ENCODE peak calls at places on chromosomes 16 and 17, in ten cellular contexts. O is effector CD4-positive, alpha-beta T cell; K is vagina; J is effector memory CD4-positive, alpha-beta T cell; Q is ovary; F is fibroblast of lung; G is activated CD4-positive, alpha-beta T cell treated with anti-CD3 and anti-CD28 coated beads for 24 hours; D is stimulated activated CD4-positive, alpha-beta T cell treated with anti-CD3 and anti-CD28 coated beads, TNF-alpha, amount 100 ng/mL, for 48 hours; M is heart right ventricle; A is T-helper 9 cell. R is an unnamed sample.

GRCh38 chr17:6257339-6257738 is 177.6 kb downstream of the AIPL1 start:
- DNase-seq in O (no peak), K (no peak), J (no peak), Q (no peak), F (peak; percentile 81), G (no peak), D (no peak), M (no peak), A (no peak), R (no peak)

GRCh38 chr16:2468725-2469398 is 2.2 kb upstream of the NTN3 start:
- DNase-seq in O (no peak), K (no peak), J (no peak), Q (peak; percentile 35), F (no peak), G (no peak), D (no peak), M (no peak), A (no peak), R (no peak)

GRCh38 chr17:806346-807145 is 24.4 kb downstream of the MRM3 start:
- DNase-seq in O (no peak), K (no peak), J (no peak), Q (no peak), F (no peak), G (no peak), D (no peak), M (no peak), A (no peak), R (no peak)

GRCh38 chr16:86974120-86974519 is 343.1 kb downstream of the C16orf95 start:
- DNase-seq in O (no peak), K (no peak), J (no peak), Q (no peak), F (no peak), G (no peak), D (no peak), M (no peak), A (no peak), R (no peak)

GRCh38 chr17:76546556-76547182 is 6.8 kb downstream of the PRCD start:
- DNase-seq in O (no peak), K (no peak), J (no peak), Q (peak; percentile 55), F (peak; percentile 96), G (no peak), D (no peak), M (no peak), A (no peak), R (no peak)

GRCh38 chr17:13888043-13888442 is 181.3 kb upstream of the COX10 start:
- DNase-seq in O (no peak), K (no peak), J (no peak), Q (no peak), F (peak; percentile 39), G (no peak), D (no peak), M (peak; percentile 24), A (no peak), R (no peak)

GRCh38 chr17:61405686-61406542 is 6.3 kb downstream of the TBX2 start:
- DNase-seq in O (no peak), K (no peak), J (no peak), Q (peak; percentile 32), F (no peak), G (no peak), D (no peak), M (no peak), A (no peak), R (no peak)

GRCh38 chr17:1413281-1413791 is 13.3 kb upstream of the YWHAE start:
- DNase-seq in O (no peak), K (no peak), J (no peak), Q (no peak), F (peak; percentile 85), G (no peak), D (no peak), M (peak; percentile 85), A (no peak), R (no peak)

GRCh38 chr16:55754056-55754455 is 78.8 kb downstream of the CES1 start:
- DNase-seq in O (no peak), K (no peak), J (no peak), Q (no peak), F (no peak), G (no peak), D (no peak), M (no peak), A (no peak), R (no peak)

GRCh38 chr16:87207509-87207908 is 109.7 kb downstream of the C16orf95 start:
- DNase-seq in O (no peak), K (no peak), J (no peak), Q (no peak), F (peak; percentile 89), G (no peak), D (no peak), M (no peak), A (no peak), R (no peak)

GRCh38 chr17:74527081-74527480 is 4.2 kb downstream of the CD300LB start:
- DNase-seq in O (no peak), K (no peak), J (no peak), Q (no peak), F (no peak), G (no peak), D (no peak), M (no peak), A (no peak), R (no peak)

GRCh38 chr17:62673614-62674362 is 46.3 kb downstream of the MRC2 start:
- DNase-seq in O (no peak), K (no peak), J (no peak), Q (no peak), F (no peak), G (no peak), D (no peak), M (no peak), A (no peak), R (no peak)

GRCh38 chr17:80738020-80738380 is 193.4 kb downstream of the RPTOR start:
- DNase-seq in O (no peak), K (no peak), J (no peak), Q (no peak), F (no peak), G (no peak), D (no peak), M (no peak), A (no peak), R (no peak)

GRCh38 chr17:63827801-63828221 is 348 bp upstream of the FTSJ3 start:
- DNase-seq in O (no peak), K (no peak), J (no peak), Q (no peak), F (no peak), G (no peak), D (no peak), M (no peak), A (no peak), R (no peak)

GRCh38 chr16:1786242-1787055 is 3.7 kb downstream of the NUBP2 start:
- DNase-seq in O (no peak), K (no peak), J (no peak), Q (peak; percentile 40), F (no peak), G (no peak), D (no peak), M (no peak), A (no peak), R (no peak)

GRCh38 chr16:73232555-73233422 is 184.9 kb upstream of the ZFHX3 start:
- DNase-seq in O (no peak), K (no peak), J (no peak), Q (peak; percentile 73), F (peak; percentile 97), G (no peak), D (no peak), M (peak; percentile 41), A (no peak), R (no peak)

GRCh38 chr16:13936596-13937081 is 16.7 kb downstream of the ERCC4 start:
- DNase-seq in O (no peak), K (no peak), J (no peak), Q (no peak), F (peak; percentile 56), G (no peak), D (no peak), M (no peak), A (no peak), R (no peak)

GRCh38 chr16:85202631-85203461 is 90.6 kb upstream of the CIBAR2 start:
- DNase-seq in O (no peak), K (no peak), J (no peak), Q (peak; percentile 96), F (peak; percentile 94), G (no peak), D (no peak), M (peak; percentile 85), A (no peak), R (no peak)

GRCh38 chr16:71351558-71351901 is 7.0 kb upstream of the CALB2 start:
- DNase-seq in O (no peak), K (no peak), J (no peak), Q (no peak), F (no peak), G (no peak), D (no peak), M (no peak), A (no peak), R (no peak)

GRCh38 chr17:82665226-82665625 is 17.0 kb upstream of the WDR45B start:
- DNase-seq in O (no peak), K (no peak), J (no peak), Q (peak; percentile 19), F (no peak), G (no peak), D (no peak), M (no peak), A (no peak), R (no peak)

GRCh38 chr17:14904406-14904805 is 360.7 kb downstream of the PMP22 start:
- DNase-seq in O (no peak), K (no peak), J (no peak), Q (no peak), F (no peak), G (no peak), D (no peak), M (no peak), A (no peak), R (no peak)

GRCh38 chr16:53323924-53324323 is 110.3 kb upstream of the RBL2 start:
- DNase-seq in O (no peak), K (no peak), J (no peak), Q (no peak), F (no peak), G (no peak), D (no peak), M (no peak), A (no peak), R (no peak)

GRCh38 chr17:12047977-12048376 is 27.3 kb downstream of the MAP2K4 start:
- DNase-seq in O (no peak), K (no peak), J (no peak), Q (no peak), F (peak; percentile 18), G (no peak), D (no peak), M (no peak), A (no peak), R (no peak)

GRCh38 chr16:55389426-55390073 is 65.5 kb downstream of the IRX6 start:
- DNase-seq in O (no peak), K (no peak), J (no peak), Q (no peak), F (no peak), G (no peak), D (no peak), M (peak; percentile 56), A (no peak), R (no peak)

R was measured in T-helper 1 cell.